ENCODE peak calls at places on chromosomes 2 and 18, in four cellular contexts. C is WTC11, S is lower lobe of right lung, J is AG10803. B is an unnamed sample.

GRCh38 chr2:55111570-55112228 is 61.4 kb upstream of the RTN4 start:
- DNase-seq in C (no peak), S (peak; percentile 80), J (peak; percentile 97), B (no peak)

GRCh38 chr2:85602476-85603234 is at the start of gene TMEM150A:
- DNase-seq in C (peak; percentile 88), S (peak; percentile 98), J (peak; percentile 86), B (peak; percentile 91)

GRCh38 chr2:102619414-102620319 is at the start of gene SLC9A2:
- DNase-seq in C (peak; percentile 69), S (peak; percentile 55), J (no peak), B (no peak)

GRCh38 chr18:63979409-63979908 is 9.6 kb downstream of the SERPINB8 start:
- DNase-seq in C (peak; percentile 55), S (no peak), J (peak; percentile 76), B (no peak)

GRCh38 chr18:9989481-9989880 is 75.7 kb downstream of the VAPA start:
- DNase-seq in C (no peak), S (peak; percentile 67), J (no peak), B (no peak)

GRCh38 chr2:39568561-39569006 is 97.1 kb upstream of the TMEM178A start:
- DNase-seq in C (no peak), S (no peak), J (peak; percentile 82), B (no peak)

GRCh38 chr2:10879159-10879558 is 32.6 kb upstream of the KCNF1 start:
- DNase-seq in C (no peak), S (no peak), J (no peak), B (no peak)

GRCh38 chr2:112880696-112881095 is 30.3 kb upstream of the IL37 start:
- DNase-seq in C (no peak), S (no peak), J (peak; percentile 3), B (no peak)

GRCh38 chr18:15165048-15165447 is 417.1 kb downstream of the ANKRD30B start:
- DNase-seq in C (no peak), S (no peak), J (no peak), B (no peak)

GRCh38 chr2:136013962-136014361 is 28.5 kb upstream of the DARS1 start:
- DNase-seq in C (no peak), S (no peak), J (no peak), B (no peak)

GRCh38 chr2:207251573-207252192 is 85.9 kb upstream of the KLF7 start:
- DNase-seq in C (no peak), S (no peak), J (no peak), B (no peak)

GRCh38 chr2:10721344-10722251 is at the start of gene ATP6V1C2:
- DNase-seq in C (peak; percentile 71), S (peak; percentile 68), J (no peak), B (peak; percentile 49)

GRCh38 chr2:3636586-3637310 is 21.3 kb upstream of the ALLC start:
- DNase-seq in C (peak; percentile 4), S (no peak), J (no peak), B (peak; percentile 1)

GRCh38 chr2:101230541-101230993 is 22.1 kb upstream of the CNOT11 start:
- DNase-seq in C (no peak), S (no peak), J (peak; percentile 38), B (no peak)

GRCh38 chr18:3008546-3008945 is 4.4 kb downstream of the LPIN2 start:
- DNase-seq in C (no peak), S (no peak), J (peak; percentile 45), B (no peak)

GRCh38 chr2:53854678-53855077 is 5.1 kb downstream of the GPR75 start:
- DNase-seq in C (no peak), S (no peak), J (no peak), B (no peak)

GRCh38 chr2:14520385-14520945 is 112.1 kb upstream of the LRATD1 start:
- DNase-seq in C (no peak), S (no peak), J (no peak), B (no peak)

GRCh38 chr2:163528640-163529217 is 207.1 kb downstream of the FIGN start:
- DNase-seq in C (no peak), S (no peak), J (no peak), B (no peak)

GRCh38 chr2:174984561-174984960 is 20.6 kb downstream of the CHN1 start:
- DNase-seq in C (no peak), S (no peak), J (no peak), B (no peak)

GRCh38 chr2:20599001-20599600 is 51.8 kb downstream of the HS1BP3 start:
- DNase-seq in C (no peak), S (peak; percentile 53), J (no peak), B (no peak)

GRCh38 chr18:4524096-4524495 is 69.0 kb upstream of the DLGAP1 start:
- DNase-seq in C (no peak), S (no peak), J (no peak), B (no peak)

GRCh38 chr2:21770787-21771186 is 647.0 kb downstream of the TDRD15 start:
- DNase-seq in C (no peak), S (no peak), J (no peak), B (no peak)

GRCh38 chr2:88667219-88667618 is 24.3 kb upstream of the RPIA start:
- DNase-seq in C (no peak), S (no peak), J (no peak), B (no peak)

GRCh38 chr2:145380436-145381017 is 860.6 kb upstream of the ZEB2 start:
- DNase-seq in C (no peak), S (no peak), J (peak; percentile 88), B (no peak)

GRCh38 chr2:20618886-20619521 is 31.9 kb downstream of the HS1BP3 start:
- DNase-seq in C (no peak), S (peak; percentile 45), J (no peak), B (no peak)

GRCh38 chr2:187434342-187434785 is 13.7 kb downstream of the CALCRL start:
- DNase-seq in C (no peak), S (no peak), J (peak; percentile 76), B (no peak)

GRCh38 chr2:239978381-239978780 is 46.8 kb downstream of the NDUFA10 start:
- DNase-seq in C (no peak), S (no peak), J (peak; percentile 80), B (no peak)

GRCh38 chr2:30226144-30227032 is 4.9 kb upstream of the LBH start:
- DNase-seq in C (no peak), S (no peak), J (peak; percentile 56), B (no peak)

GRCh38 chr2:223196331-223196730 is 144.3 kb downstream of the KCNE4 start:
- DNase-seq in C (no peak), S (no peak), J (peak; percentile 4), B (no peak)

DNA sequence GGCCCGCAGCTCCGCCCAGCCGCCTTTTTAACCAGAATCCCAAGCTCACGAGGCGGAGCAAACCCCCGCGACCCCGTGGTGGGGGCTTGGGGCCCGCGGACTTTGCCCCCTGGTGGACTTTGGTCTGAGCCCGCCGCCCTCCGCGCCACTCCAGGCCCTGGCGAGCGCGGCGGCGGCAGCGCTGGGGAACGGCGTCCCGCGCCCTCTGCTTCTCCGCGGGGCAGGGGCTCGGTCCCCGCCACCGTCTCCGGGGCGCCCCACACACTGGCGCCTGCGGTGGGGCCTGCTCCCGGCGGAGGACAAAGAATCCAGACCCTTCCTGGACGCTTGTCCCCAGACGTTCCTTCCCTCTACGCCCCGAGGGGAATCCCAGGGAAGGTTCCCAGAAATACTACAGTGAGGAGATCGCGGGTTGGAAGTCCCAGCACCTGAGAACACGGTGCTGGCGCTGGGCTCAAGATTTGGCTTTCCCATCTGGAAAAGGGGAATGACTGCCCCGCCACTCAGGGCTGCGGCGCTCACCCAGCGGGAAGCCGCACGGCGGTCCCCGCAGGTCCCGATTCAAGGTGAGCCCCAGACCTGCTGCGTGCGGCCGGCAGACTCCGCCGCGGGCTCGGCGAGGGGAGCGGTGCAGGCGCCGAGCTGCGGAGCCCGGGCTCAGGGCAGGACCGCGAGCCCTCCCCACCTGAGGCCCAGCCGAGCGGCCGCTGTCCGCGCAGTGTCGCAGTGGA is at the start of gene HAAO:
- DNase-seq in C (peak; percentile 67), S (peak; percentile 65), J (no peak), B (peak; percentile 59)
- TF ChIP-seq CTCF in C (no peak), S (peak; percentile 35), J (no peak), B (no peak)

GRCh38 chr2:137467246-137467862 is 496.9 kb upstream of the HNMT start:
- DNase-seq in C (peak; percentile 66), S (no peak), J (peak; percentile 33), B (no peak)
- TF ChIP-seq CTCF in C (peak; percentile 45), S (peak; percentile 56), J (peak; percentile 66), B (no peak)

GRCh38 chr2:149040451-149040850 is 2.0 kb downstream of the LYPD6B start:
- DNase-seq in C (peak; percentile 87), S (no peak), J (no peak), B (no peak)
- TF ChIP-seq CTCF in C (peak; percentile 91), S (peak; percentile 45), J (peak; percentile 42), B (no peak)

GRCh38 chr18:54043484-54044256 is 180.8 kb downstream of the MBD2 start:
- DNase-seq in C (no peak), S (no peak), J (no peak), B (no peak)
- TF ChIP-seq CTCF in C (no peak), S (no peak), J (peak; percentile 19), B (no peak)

DNA sequence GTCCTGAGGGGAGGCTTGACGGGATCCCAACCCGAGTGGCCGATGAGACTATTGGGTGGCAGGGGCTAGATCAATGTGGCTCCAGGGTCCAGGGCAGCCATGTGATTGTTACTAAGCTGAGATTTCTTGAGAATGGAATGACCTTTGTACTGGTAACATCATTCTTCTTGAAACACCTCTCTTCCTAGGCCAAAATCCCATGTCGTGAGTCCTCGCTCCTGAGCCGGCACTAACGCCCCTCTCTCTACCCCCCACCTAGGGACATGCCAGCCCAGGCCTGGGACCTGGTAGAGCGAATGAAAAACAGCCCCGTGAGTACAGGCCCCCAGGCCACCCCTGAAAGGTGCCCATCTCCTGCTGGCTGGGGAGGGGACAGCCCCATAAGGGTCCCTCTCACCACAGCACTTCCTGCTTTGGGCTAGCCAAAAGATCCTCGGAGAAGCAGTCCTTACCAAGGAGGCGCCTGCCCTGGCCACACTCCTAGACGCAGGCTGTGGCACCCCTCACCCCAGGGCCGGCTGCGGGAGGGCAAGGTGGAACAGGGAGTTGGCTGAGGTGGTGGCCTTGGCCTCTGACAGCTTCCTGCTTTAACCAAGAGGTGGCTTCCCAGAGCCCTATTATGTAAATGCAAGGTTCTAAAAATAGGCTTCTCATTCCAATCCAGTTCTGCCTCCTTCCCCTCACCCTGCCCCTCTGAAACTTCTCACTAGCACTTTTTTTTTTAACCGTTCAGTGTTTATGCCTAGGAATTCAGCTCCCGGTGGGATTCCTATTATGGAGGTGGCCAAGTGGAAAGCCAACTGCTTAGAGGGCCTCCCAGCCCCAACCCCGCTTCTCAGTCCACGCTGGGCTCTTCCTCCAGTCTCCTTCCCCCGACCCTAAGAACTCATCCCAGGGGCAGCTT is 126.6 kb upstream of the PPP1CB start:
- DNase-seq in C (no peak), S (peak; percentile 79), J (peak; percentile 54), B (peak; percentile 22)
- TF ChIP-seq CTCF in C (no peak), S (no peak), J (peak; percentile 5), B (no peak)

DNA sequence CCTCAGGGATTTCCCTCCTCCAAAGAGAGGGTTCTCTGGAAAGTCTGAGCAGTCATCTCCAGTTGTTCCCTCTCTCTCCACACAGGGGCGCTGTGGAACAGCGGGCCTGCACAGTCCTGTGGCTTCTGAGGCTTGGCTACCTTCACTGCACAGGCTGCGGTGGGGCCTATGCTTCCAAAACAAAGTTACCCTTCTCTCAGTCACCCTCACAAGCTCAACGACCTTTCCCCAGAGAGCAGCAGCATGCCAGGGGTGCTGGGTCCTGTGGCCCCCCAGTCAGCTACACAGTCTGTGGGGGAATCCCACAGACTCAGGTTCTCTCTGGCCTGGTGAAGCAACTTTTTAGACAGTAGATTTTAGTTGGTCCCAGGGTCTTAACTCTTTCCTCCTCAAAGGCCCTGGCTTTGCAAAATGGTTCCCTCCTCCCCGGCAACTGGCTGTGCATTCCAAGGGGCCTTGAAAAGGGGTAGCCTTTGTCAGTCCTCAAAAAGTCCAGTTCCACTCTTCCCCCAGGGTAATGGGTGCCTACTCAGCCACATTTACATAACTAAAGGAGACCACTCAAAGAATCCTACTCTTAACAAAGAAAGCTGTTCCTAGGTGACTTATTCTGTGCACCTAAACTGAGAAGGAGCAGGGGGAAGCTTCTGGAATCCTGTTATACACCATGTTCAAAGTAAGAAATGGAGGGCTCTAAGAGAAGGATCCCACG is 14.9 kb downstream of the B3GNT7 start:
- DNase-seq in C (peak; percentile 82), S (no peak), J (no peak), B (no peak)
- TF ChIP-seq CTCF in C (peak; percentile 95), S (peak; percentile 13), J (peak; percentile 35), B (no peak)

B was measured in activated B cell treated with CpG ODN at 0.5 μM for 24 hours.